ENCODE peak calls at places on chromosomes 4 and X, in nine cellular contexts. A is NT2/D1; D is SW480; R is CD4-positive, alpha-beta memory T cell; K is RWPE1; Q is SK-N-SH; C is Peyer's patch; L is ovary; O is HCT116. P is an unnamed sample.

GRCh38 chr4:73675623-73676022 is 55.4 kb upstream of the RASSF6 start:
- DNase-seq in A (no peak), D (no peak), R (no peak), K (no peak), Q (no peak), C (no peak), L (no peak), O (no peak), P (no peak)

GRCh38 chr4:81211956-81212355 is 3.1 kb downstream of the PRKG2 start:
- DNase-seq in A (no peak), D (no peak), R (no peak), K (no peak), Q (no peak), C (no peak), L (no peak), O (no peak), P (no peak)

GRCh38 chr4:19300213-19300612 is 951.5 kb upstream of the SLIT2 start:
- DNase-seq in A (no peak), D (no peak), R (no peak), K (no peak), Q (no peak), C (no peak), L (no peak), O (no peak), P (no peak)

GRCh38 chrX:155333701-155334100 is 713 bp downstream of the CLIC2 start:
- DNase-seq in A (no peak), D (no peak), R (no peak), K (no peak), Q (no peak), C (no peak), L (no peak), O (no peak), P (no peak)

GRCh38 chr4:6561173-6561516 is 13.8 kb upstream of the MAN2B2 start:
- DNase-seq in A (no peak), D (no peak), R (no peak), K (no peak), Q (no peak), C (no peak), L (no peak), O (no peak), P (no peak)

GRCh38 chrX:63765692-63766091 is 19.3 kb downstream of the ARHGEF9 start:
- DNase-seq in A (no peak), D (no peak), R (no peak), K (no peak), Q (no peak), C (no peak), L (no peak), O (no peak), P (no peak)

GRCh38 chrX:155070663-155070974 is 317 bp downstream of the CMC4 start:
- DNase-seq in A (no peak), D (no peak), R (peak), K (no peak), Q (peak), C (no peak), L (no peak), O (no peak), P (no peak)

GRCh38 chr4:123304151-123305021 is 92.2 kb upstream of the SPRY1 start:
- DNase-seq in A (peak), D (no peak), R (no peak), K (no peak), Q (no peak), C (no peak), L (no peak), O (no peak), P (no peak)

GRCh38 chr4:152243890-152244595 is 291.8 kb downstream of the FBXW7 start:
- DNase-seq in A (no peak), D (no peak), R (peak), K (no peak), Q (no peak), C (no peak), L (no peak), O (no peak), P (no peak)

GRCh38 chrX:152405561-152405960 is 45.6 kb downstream of the GABRA3 start:
- DNase-seq in A (no peak), D (no peak), R (no peak), K (no peak), Q (no peak), C (no peak), L (no peak), O (no peak), P (no peak)

GRCh38 chr4:145774473-145774872 is 94.5 kb downstream of the C4orf51 start:
- DNase-seq in A (no peak), D (no peak), R (no peak), K (no peak), Q (no peak), C (no peak), L (no peak), O (no peak), P (no peak)

GRCh38 chr4:13990596-13991589 is 363.4 kb upstream of the BOD1L1 start:
- DNase-seq in A (no peak), D (peak), R (no peak), K (no peak), Q (peak), C (no peak), L (no peak), O (no peak), P (no peak)

GRCh38 chr4:24889991-24890390 is 22.9 kb downstream of the CCDC149 start:
- DNase-seq in A (no peak), D (no peak), R (no peak), K (peak), Q (no peak), C (no peak), L (no peak), O (no peak), P (no peak)

GRCh38 chr4:63790377-63790776 is 618.9 kb downstream of the TECRL start:
- DNase-seq in A (no peak), D (no peak), R (no peak), K (no peak), Q (no peak), C (no peak), L (no peak), O (no peak), P (no peak)

GRCh38 chr4:185142563-185142910 is 529 bp upstream of the SLC25A4 start:
- DNase-seq in A (no peak), D (peak), R (no peak), K (no peak), Q (no peak), C (no peak), L (no peak), O (no peak), P (no peak)

P was measured in DMS 273 treated with DMSO at 0.1 percent for 48 hours.